ENCODE peak calls at places on chromosomes 6 and 20, in four cellular contexts. One of them, this sample, is unnamed.
A peak's percentile ranks its signal among the peaks of the same experiment; 100 is the strongest.

GRCh38 chr6:84050408-84050807 is 16.8 kb downstream of the MRAP2 start:
- DNase-seq in astrocyte of the cerebellum: no peak
- DNase-seq in AG10803: no peak
- DNase-seq in astrocyte of the spinal cord: no peak
- DNase-seq in this sample: no peak

GRCh38 chr6:157597461-157598312 is 216.7 kb downstream of the ZDHHC14 start:
- DNase-seq in astrocyte of the cerebellum: no peak
- DNase-seq in AG10803: peak; percentile 34
- DNase-seq in astrocyte of the spinal cord: peak; percentile 41
- DNase-seq in this sample: no peak

GRCh38 chr6:32885698-32886286 is 31.8 kb downstream of the PSMB9 start:
- DNase-seq in AG10803: peak; percentile 73
- DNase-seq in astrocyte of the spinal cord: peak; percentile 80
- DNase-seq in astrocyte of the cerebellum: peak; percentile 70
- DNase-seq in this sample: no peak

GRCh38 chr20:35886537-35886936 is 67.8 kb downstream of the SCAND1 start:
- DNase-seq in AG10803: peak; percentile 71
- DNase-seq in astrocyte of the spinal cord: no peak
- DNase-seq in astrocyte of the cerebellum: no peak
- DNase-seq in this sample: no peak

GRCh38 chr6:51025082-51025777 is 206.6 kb downstream of the TFAP2B start:
- DNase-seq in AG10803: peak; percentile 45
- DNase-seq in astrocyte of the cerebellum: no peak
- DNase-seq in astrocyte of the spinal cord: peak; percentile 72
- DNase-seq in this sample: peak; percentile 27

GRCh38 chr6:158058156-158058723 is 76.6 kb downstream of the SYNJ2 start:
- DNase-seq in AG10803: peak; percentile 92
- DNase-seq in astrocyte of the spinal cord: no peak
- DNase-seq in astrocyte of the cerebellum: no peak
- DNase-seq in this sample: no peak

GRCh38 chr6:125169058-125169457 is 15.5 kb downstream of the TPD52L1 start:
- DNase-seq in astrocyte of the cerebellum: no peak
- DNase-seq in astrocyte of the spinal cord: no peak
- DNase-seq in AG10803: peak; percentile 69
- DNase-seq in this sample: no peak

GRCh38 chr6:39214846-39215639 is 14.2 kb downstream of the KCNK5 start:
- DNase-seq in astrocyte of the spinal cord: no peak
- DNase-seq in AG10803: no peak
- DNase-seq in astrocyte of the cerebellum: no peak
- DNase-seq in this sample: no peak

GRCh38 chr6:143157146-143157545 is 96.5 kb downstream of the AIG1 start:
- DNase-seq in astrocyte of the spinal cord: no peak
- DNase-seq in AG10803: peak; percentile 68
- DNase-seq in astrocyte of the cerebellum: no peak
- DNase-seq in this sample: peak; percentile 24

GRCh38 chr20:50050660-50051308 is 62.2 kb downstream of the UBE2V1 start:
- DNase-seq in astrocyte of the cerebellum: no peak
- DNase-seq in astrocyte of the spinal cord: no peak
- DNase-seq in AG10803: peak; percentile 43
- DNase-seq in this sample: no peak

GRCh38 chr6:125943528-125944433 is 12.8 kb upstream of the HINT3 start:
- DNase-seq in AG10803: no peak
- DNase-seq in astrocyte of the spinal cord: no peak
- DNase-seq in astrocyte of the cerebellum: no peak
- DNase-seq in this sample: no peak

GRCh38 chr6:105326216-105326615 is 76.7 kb downstream of the PREP start:
- DNase-seq in AG10803: peak; percentile 77
- DNase-seq in astrocyte of the spinal cord: peak; percentile 75
- DNase-seq in astrocyte of the cerebellum: peak; percentile 53
- DNase-seq in this sample: no peak

GRCh38 chr6:156729248-156729647 is 47.9 kb upstream of the ARID1B start:
- DNase-seq in AG10803: peak; percentile 48
- DNase-seq in astrocyte of the cerebellum: peak; percentile 18
- DNase-seq in astrocyte of the spinal cord: peak; percentile 60
- DNase-seq in this sample: peak; percentile 11

DNA sequence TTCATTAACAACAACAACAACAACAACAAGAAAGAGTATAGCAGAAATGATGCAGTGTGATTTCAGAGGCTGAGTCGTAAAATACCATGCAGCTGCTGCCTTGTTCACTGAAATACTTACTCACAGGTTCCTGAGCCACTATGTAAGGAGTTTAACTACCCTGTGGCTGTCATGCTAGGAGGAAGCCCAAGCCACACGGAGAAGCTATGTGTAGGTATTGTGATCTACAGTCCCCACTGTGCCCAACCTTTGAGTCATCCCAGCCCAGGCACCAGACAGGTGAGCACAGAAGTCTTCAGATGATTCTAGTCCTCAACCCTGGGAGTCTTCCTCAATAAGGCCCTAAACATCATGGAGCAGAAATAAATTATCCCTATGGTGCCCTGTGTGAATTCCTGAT is 14.6 kb upstream of the RALY start:
- DNase-seq in astrocyte of the spinal cord: no peak
- DNase-seq in AG10803: no peak
- DNase-seq in astrocyte of the cerebellum: no peak
- DNase-seq in this sample: no peak
- TF ChIP-seq CTCF in astrocyte of the spinal cord: no peak
- TF ChIP-seq CTCF in AG10803: no peak
- TF ChIP-seq CTCF in astrocyte of the cerebellum: no peak
- TF ChIP-seq CTCF in this sample: no peak

GRCh38 chr6:41625442-41625841 is 12.8 kb upstream of the MDFI start:
- DNase-seq in astrocyte of the spinal cord: no peak
- DNase-seq in astrocyte of the cerebellum: no peak
- DNase-seq in AG10803: no peak
- DNase-seq in this sample: no peak

GRCh38 chr6:41624621-41625365 is 13.5 kb upstream of the MDFI start:
- DNase-seq in AG10803: no peak
- DNase-seq in astrocyte of the spinal cord: no peak
- DNase-seq in astrocyte of the cerebellum: no peak
- DNase-seq in this sample: no peak

GRCh38 chr6:41626917-41627316 is 11.4 kb upstream of the MDFI start:
- DNase-seq in astrocyte of the cerebellum: no peak
- DNase-seq in astrocyte of the spinal cord: no peak
- DNase-seq in AG10803: no peak
- DNase-seq in this sample: no peak

GRCh38 chr6:41629128-41629527 is 9.1 kb upstream of the MDFI start:
- DNase-seq in astrocyte of the cerebellum: no peak
- DNase-seq in astrocyte of the spinal cord: no peak
- DNase-seq in AG10803: no peak
- DNase-seq in this sample: no peak

GRCh38 chr6:41626022-41626421 is 12.2 kb upstream of the MDFI start:
- DNase-seq in AG10803: no peak
- DNase-seq in astrocyte of the spinal cord: no peak
- DNase-seq in astrocyte of the cerebellum: no peak
- DNase-seq in this sample: no peak
- H3K4me3 ChIP-seq in AG10803: no peak overlapping the region
- H3K4me3 ChIP-seq in astrocyte of the spinal cord: no peak overlapping the region
- H3K4me3 ChIP-seq in astrocyte of the cerebellum: no peak overlapping the region
- H3K4me3 ChIP-seq in this sample: no peak overlapping the region

DNA sequence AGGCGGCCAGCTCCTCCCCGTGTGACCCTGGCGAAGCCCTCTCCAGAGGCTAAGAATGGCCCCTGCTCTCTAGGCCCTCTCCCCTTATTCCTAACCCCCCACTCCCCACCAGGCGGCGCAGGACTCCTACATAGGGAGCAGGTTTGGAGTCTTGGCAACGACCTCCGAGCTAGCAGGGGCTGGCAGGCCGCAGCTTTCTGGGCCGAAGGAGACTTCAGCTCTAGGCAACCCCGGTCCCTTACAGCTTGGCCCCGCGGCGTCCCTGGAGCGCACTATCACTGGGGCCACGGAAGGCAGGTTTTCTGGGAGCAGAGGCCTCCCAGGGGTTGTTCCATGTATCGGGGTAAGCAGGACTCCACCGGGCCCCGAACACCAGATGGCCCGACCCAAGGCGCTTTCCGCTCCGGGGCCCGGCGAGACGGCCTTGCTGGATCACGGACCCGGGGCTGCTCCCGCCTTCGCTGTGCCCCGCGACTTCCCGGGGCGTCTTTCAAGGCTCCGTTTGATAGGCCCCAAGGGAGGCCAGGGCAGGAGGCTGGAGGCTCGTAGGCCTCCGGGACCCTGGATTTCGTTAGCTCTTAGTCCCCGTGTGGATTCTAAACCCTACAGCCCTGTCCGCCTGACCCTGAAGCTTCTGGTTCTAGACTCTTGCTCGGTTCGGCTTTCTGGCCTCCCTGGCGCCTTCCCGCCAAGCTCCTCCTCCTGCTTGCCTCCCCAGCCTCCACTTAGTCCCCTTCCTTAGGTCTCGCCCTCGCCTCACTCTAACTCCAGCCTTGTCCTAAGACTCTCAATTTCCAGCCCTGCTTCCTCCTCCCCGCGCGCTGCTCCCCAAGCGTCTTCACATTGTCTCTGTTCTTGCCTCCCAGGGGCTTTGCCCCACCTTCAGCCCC is 1.9 kb downstream of the SLC32A1 start:
- DNase-seq in astrocyte of the cerebellum: peak; percentile 12
- DNase-seq in AG10803: peak; percentile 8
- DNase-seq in astrocyte of the spinal cord: no peak
- DNase-seq in this sample: no peak
- TF ChIP-seq CTCF in astrocyte of the cerebellum: peak; percentile 52
- TF ChIP-seq CTCF in AG10803: peak; percentile 32
- TF ChIP-seq CTCF in astrocyte of the spinal cord: peak; percentile 40
- TF ChIP-seq CTCF in this sample: peak; percentile 40

DNA sequence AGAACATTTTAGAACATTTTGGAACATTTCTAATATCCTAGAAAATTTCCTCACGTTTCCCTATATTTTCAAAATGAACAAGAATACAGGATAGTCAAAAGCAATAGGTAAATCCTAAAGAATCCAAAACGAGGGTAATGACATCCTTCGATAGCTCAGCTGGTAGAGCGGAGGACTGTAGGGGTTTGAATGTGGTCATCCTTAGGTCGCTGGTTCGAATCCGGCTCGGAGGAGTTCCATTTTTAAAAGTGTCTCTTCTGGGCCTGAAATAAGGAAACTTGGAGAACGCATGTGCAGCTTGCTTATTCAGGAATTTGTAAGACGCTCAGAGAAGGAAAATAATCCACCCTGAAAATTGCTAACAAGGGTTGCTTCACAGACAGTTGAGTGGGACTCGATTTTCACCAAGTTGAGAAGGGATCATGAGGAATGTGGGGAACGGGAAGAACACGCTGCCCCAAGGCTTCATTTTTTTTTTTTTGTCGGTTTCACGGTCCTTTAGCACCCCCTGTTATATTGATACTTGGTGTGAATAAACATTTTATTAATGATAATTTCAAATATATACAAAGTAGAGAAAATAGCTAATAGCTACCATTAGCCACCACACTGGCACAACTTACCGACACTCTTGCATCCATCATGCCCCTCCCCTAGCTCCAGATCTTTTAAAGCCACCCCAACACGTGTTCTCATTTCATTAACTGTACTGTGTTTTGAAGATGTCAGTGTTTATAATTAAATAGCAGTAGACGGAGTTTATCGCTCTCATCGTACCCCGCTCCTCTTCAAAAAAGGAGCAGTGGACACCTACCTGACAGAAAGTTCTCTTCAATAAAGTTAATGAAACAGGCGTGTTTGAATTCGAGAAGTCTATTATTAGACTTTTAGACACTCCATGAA is 1.8 kb upstream of the ABT1 start:
- DNase-seq in astrocyte of the cerebellum: no peak
- DNase-seq in astrocyte of the spinal cord: peak; percentile 69
- DNase-seq in AG10803: peak; percentile 70
- DNase-seq in this sample: peak; percentile 21
- H3K4me3 ChIP-seq in astrocyte of the cerebellum: peak overlapping the region; percentile 94
- H3K4me3 ChIP-seq in astrocyte of the spinal cord: peak overlapping the region; percentile 99
- H3K4me3 ChIP-seq in AG10803: peak overlapping the region; percentile 100
- H3K4me3 ChIP-seq in this sample: peak overlapping the region; percentile 99

DNA sequence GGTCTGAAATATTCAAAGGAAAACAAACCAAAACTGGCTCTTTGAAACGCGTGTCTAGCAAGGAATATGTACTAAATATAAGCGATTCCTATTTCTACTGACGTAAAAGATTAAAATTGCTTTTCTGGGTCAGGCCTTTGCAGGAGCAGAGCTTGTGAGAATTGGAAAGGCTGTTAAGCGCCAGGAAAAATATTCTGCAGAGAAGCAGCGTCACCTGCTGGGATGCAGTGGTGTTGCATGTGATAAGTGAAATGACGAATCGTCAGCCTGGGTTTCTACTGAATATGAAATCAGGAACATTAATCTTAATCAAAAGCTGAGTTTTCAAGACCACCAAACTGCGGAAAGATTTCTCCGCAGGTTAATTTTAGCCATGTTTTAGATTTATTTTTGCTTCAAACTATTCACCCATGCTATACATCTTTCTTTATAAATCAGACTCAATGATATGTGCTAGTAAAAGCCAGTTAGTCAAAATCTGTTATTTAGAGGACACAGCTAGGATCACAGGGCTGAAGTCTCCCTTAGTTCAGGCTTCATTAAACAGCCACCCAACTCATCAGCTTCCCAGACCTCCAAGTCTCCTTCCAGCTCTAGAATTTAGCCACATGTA is 67.4 kb downstream of the ALDH8A1 start:
- DNase-seq in AG10803: peak; percentile 73
- DNase-seq in astrocyte of the spinal cord: peak; percentile 73
- DNase-seq in astrocyte of the cerebellum: peak; percentile 75
- DNase-seq in this sample: peak; percentile 39
- TF ChIP-seq CTCF in AG10803: peak; percentile 88
- TF ChIP-seq CTCF in astrocyte of the spinal cord: peak; percentile 80
- TF ChIP-seq CTCF in astrocyte of the cerebellum: peak; percentile 94
- TF ChIP-seq CTCF in this sample: peak; percentile 81